ENCODE peak calls at places on chromosomes 5 and 9, in seven cellular contexts. One of them, this sample, is unnamed.

GRCh38 chr5:178590924-178591423 is 781 bp upstream of the COL23A1 start:
- DNase-seq in naive thymus-derived CD4-positive, alpha-beta T cell: no peak
- DNase-seq in A673: no peak
- DNase-seq in MM.1S: no peak
- DNase-seq in right cardiac atrium: no peak
- DNase-seq in HepG2: no peak
- DNase-seq in H1: no peak
- DNase-seq in this sample: no peak

GRCh38 chr5:66830636-66831035 is 234.4 kb downstream of the MAST4 start:
- DNase-seq in naive thymus-derived CD4-positive, alpha-beta T cell: no peak
- DNase-seq in A673: no peak
- DNase-seq in MM.1S: peak; percentile 24
- DNase-seq in right cardiac atrium: no peak
- DNase-seq in HepG2: no peak
- DNase-seq in H1: no peak
- DNase-seq in this sample: no peak

GRCh38 chr5:150155258-150156032 is at the start of gene PDGFRB:
- DNase-seq in naive thymus-derived CD4-positive, alpha-beta T cell: no peak
- DNase-seq in A673: peak; percentile 90
- DNase-seq in MM.1S: peak; percentile 24
- DNase-seq in right cardiac atrium: peak; percentile 96
- DNase-seq in HepG2: no peak
- DNase-seq in H1: no peak
- DNase-seq in this sample: no peak

GRCh38 chr5:96336351-96336985 is 96.6 kb downstream of the PCSK1 start:
- DNase-seq in naive thymus-derived CD4-positive, alpha-beta T cell: peak; percentile 72
- DNase-seq in A673: peak; percentile 84
- DNase-seq in MM.1S: peak; percentile 83
- DNase-seq in right cardiac atrium: no peak
- DNase-seq in HepG2: peak; percentile 84
- DNase-seq in H1: peak; percentile 36
- DNase-seq in this sample: peak; percentile 85

GRCh38 chr9:10055886-10056395 is 556.9 kb downstream of the PTPRD start:
- DNase-seq in naive thymus-derived CD4-positive, alpha-beta T cell: no peak
- DNase-seq in A673: no peak
- DNase-seq in MM.1S: no peak
- DNase-seq in right cardiac atrium: no peak
- DNase-seq in HepG2: no peak
- DNase-seq in H1: no peak
- DNase-seq in this sample: no peak

GRCh38 chr5:172958268-172959046 is 767 bp upstream of the RPL26L1 start:
- DNase-seq in naive thymus-derived CD4-positive, alpha-beta T cell: peak; percentile 68
- DNase-seq in A673: peak; percentile 44
- DNase-seq in MM.1S: peak; percentile 69
- DNase-seq in right cardiac atrium: peak; percentile 85
- DNase-seq in HepG2: peak; percentile 47
- DNase-seq in H1: peak; percentile 33
- DNase-seq in this sample: peak; percentile 69

GRCh38 chr9:20407013-20407412 is 215.3 kb downstream of the MLLT3 start:
- DNase-seq in naive thymus-derived CD4-positive, alpha-beta T cell: no peak
- DNase-seq in A673: no peak
- DNase-seq in MM.1S: no peak
- DNase-seq in right cardiac atrium: no peak
- DNase-seq in HepG2: no peak
- DNase-seq in H1: no peak
- DNase-seq in this sample: no peak

GRCh38 chr9:117407436-117408022 is 7.3 kb downstream of the ASTN2 start:
- DNase-seq in naive thymus-derived CD4-positive, alpha-beta T cell: no peak
- DNase-seq in A673: no peak
- DNase-seq in MM.1S: no peak
- DNase-seq in right cardiac atrium: no peak
- DNase-seq in HepG2: no peak
- DNase-seq in H1: no peak
- DNase-seq in this sample: no peak

GRCh38 chr9:134130503-134131375 is 5.1 kb upstream of the WDR5 start:
- DNase-seq in naive thymus-derived CD4-positive, alpha-beta T cell: no peak
- DNase-seq in A673: no peak
- DNase-seq in MM.1S: no peak
- DNase-seq in right cardiac atrium: peak; percentile 85
- DNase-seq in HepG2: peak; percentile 35
- DNase-seq in H1: peak; percentile 62
- DNase-seq in this sample: no peak

GRCh38 chr5:131423056-131423455 is 159.2 kb downstream of the CDC42SE2 start:
- DNase-seq in naive thymus-derived CD4-positive, alpha-beta T cell: no peak
- DNase-seq in A673: peak; percentile 44
- DNase-seq in MM.1S: no peak
- DNase-seq in right cardiac atrium: no peak
- DNase-seq in HepG2: peak; percentile 15
- DNase-seq in H1: no peak
- DNase-seq in this sample: no peak

GRCh38 chr5:176899296-176899891 is at the start of gene HK3:
- DNase-seq in naive thymus-derived CD4-positive, alpha-beta T cell: no peak
- DNase-seq in A673: no peak
- DNase-seq in MM.1S: no peak
- DNase-seq in right cardiac atrium: no peak
- DNase-seq in HepG2: no peak
- DNase-seq in H1: no peak
- DNase-seq in this sample: no peak

GRCh38 chr9:70263421-70263820 is 4.6 kb downstream of the SMC5 start:
- DNase-seq in naive thymus-derived CD4-positive, alpha-beta T cell: no peak
- DNase-seq in A673: no peak
- DNase-seq in MM.1S: no peak
- DNase-seq in right cardiac atrium: no peak
- DNase-seq in HepG2: no peak
- DNase-seq in H1: no peak
- DNase-seq in this sample: no peak

GRCh38 chr9:72363908-72364678 is 915 bp downstream of the ZFAND5 start:
- DNase-seq in naive thymus-derived CD4-positive, alpha-beta T cell: peak; percentile 76
- DNase-seq in A673: peak; percentile 58
- DNase-seq in MM.1S: peak; percentile 51
- DNase-seq in right cardiac atrium: peak; percentile 89
- DNase-seq in HepG2: peak; percentile 20
- DNase-seq in H1: no peak
- DNase-seq in this sample: peak; percentile 51

GRCh38 chr9:33718987-33719386 is 76.4 kb upstream of the PRSS3 start:
- DNase-seq in naive thymus-derived CD4-positive, alpha-beta T cell: no peak
- DNase-seq in A673: no peak
- DNase-seq in MM.1S: no peak
- DNase-seq in right cardiac atrium: peak; percentile 53
- DNase-seq in HepG2: no peak
- DNase-seq in H1: no peak
- DNase-seq in this sample: no peak

GRCh38 chr5:175778951-175779475 is 92.4 kb upstream of the CPLX2 start:
- DNase-seq in naive thymus-derived CD4-positive, alpha-beta T cell: no peak
- DNase-seq in A673: peak; percentile 36
- DNase-seq in MM.1S: no peak
- DNase-seq in right cardiac atrium: no peak
- DNase-seq in HepG2: peak; percentile 29
- DNase-seq in H1: no peak
- DNase-seq in this sample: peak; percentile 17

GRCh38 chr5:134113908-134114875 is at the start of gene TCF7:
- DNase-seq in naive thymus-derived CD4-positive, alpha-beta T cell: peak; percentile 87
- DNase-seq in A673: peak; percentile 86
- DNase-seq in MM.1S: peak; percentile 76
- DNase-seq in right cardiac atrium: peak; percentile 88
- DNase-seq in HepG2: peak; percentile 68
- DNase-seq in H1: peak; percentile 59
- DNase-seq in this sample: peak; percentile 90

GRCh38 chr9:98745470-98745869 is 36.7 kb upstream of the GABBR2 start:
- DNase-seq in naive thymus-derived CD4-positive, alpha-beta T cell: no peak
- DNase-seq in A673: no peak
- DNase-seq in MM.1S: no peak
- DNase-seq in right cardiac atrium: no peak
- DNase-seq in HepG2: no peak
- DNase-seq in H1: no peak
- DNase-seq in this sample: no peak

GRCh38 chr9:95249986-95250385 is 67.5 kb downstream of the FANCC start:
- DNase-seq in naive thymus-derived CD4-positive, alpha-beta T cell: no peak
- DNase-seq in A673: no peak
- DNase-seq in MM.1S: no peak
- DNase-seq in right cardiac atrium: no peak
- DNase-seq in HepG2: peak; percentile 65
- DNase-seq in H1: no peak
- DNase-seq in this sample: no peak

GRCh38 chr5:135120951-135121350 is 86.9 kb upstream of the PITX1 start:
- DNase-seq in naive thymus-derived CD4-positive, alpha-beta T cell: no peak
- DNase-seq in A673: no peak
- DNase-seq in MM.1S: no peak
- DNase-seq in right cardiac atrium: no peak
- DNase-seq in HepG2: no peak
- DNase-seq in H1: no peak
- DNase-seq in this sample: no peak

GRCh38 chr5:50965621-50966362 is 299.4 kb downstream of the PARP8 start:
- DNase-seq in naive thymus-derived CD4-positive, alpha-beta T cell: no peak
- DNase-seq in A673: no peak
- DNase-seq in MM.1S: no peak
- DNase-seq in right cardiac atrium: no peak
- DNase-seq in HepG2: no peak
- DNase-seq in H1: no peak
- DNase-seq in this sample: no peak

GRCh38 chr5:65506961-65507360 is 25.2 kb upstream of the ADAMTS6 start:
- DNase-seq in naive thymus-derived CD4-positive, alpha-beta T cell: no peak
- DNase-seq in A673: peak; percentile 82
- DNase-seq in MM.1S: no peak
- DNase-seq in right cardiac atrium: no peak
- DNase-seq in HepG2: no peak
- DNase-seq in H1: no peak
- DNase-seq in this sample: no peak

GRCh38 chr5:107542831-107543231 is 127.9 kb downstream of the EFNA5 start:
- DNase-seq in naive thymus-derived CD4-positive, alpha-beta T cell: no peak
- DNase-seq in A673: peak; percentile 29
- DNase-seq in MM.1S: no peak
- DNase-seq in right cardiac atrium: peak; percentile 82
- DNase-seq in HepG2: peak; percentile 2
- DNase-seq in H1: no peak
- DNase-seq in this sample: peak; percentile 55

GRCh38 chr5:15440434-15440833 is 59.5 kb upstream of the FBXL7 start:
- DNase-seq in naive thymus-derived CD4-positive, alpha-beta T cell: no peak
- DNase-seq in A673: no peak
- DNase-seq in MM.1S: no peak
- DNase-seq in right cardiac atrium: no peak
- DNase-seq in HepG2: no peak
- DNase-seq in H1: no peak
- DNase-seq in this sample: no peak

GRCh38 chr5:135832263-135832555 is 2.3 kb upstream of the SLC25A48 start:
- DNase-seq in naive thymus-derived CD4-positive, alpha-beta T cell: no peak
- DNase-seq in A673: no peak
- DNase-seq in MM.1S: no peak
- DNase-seq in right cardiac atrium: no peak
- DNase-seq in HepG2: no peak
- DNase-seq in H1: no peak
- DNase-seq in this sample: no peak

GRCh38 chr9:70130266-70130665 is 86.6 kb downstream of the MAMDC2 start:
- DNase-seq in naive thymus-derived CD4-positive, alpha-beta T cell: no peak
- DNase-seq in A673: no peak
- DNase-seq in MM.1S: no peak
- DNase-seq in right cardiac atrium: no peak
- DNase-seq in HepG2: no peak
- DNase-seq in H1: no peak
- DNase-seq in this sample: no peak

GRCh38 chr5:151470440-151470839 is 23.0 kb downstream of the SLC36A1 start:
- DNase-seq in naive thymus-derived CD4-positive, alpha-beta T cell: no peak
- DNase-seq in A673: no peak
- DNase-seq in MM.1S: no peak
- DNase-seq in right cardiac atrium: no peak
- DNase-seq in HepG2: no peak
- DNase-seq in H1: no peak
- DNase-seq in this sample: no peak

GRCh38 chr5:151469992-151470391 is 22.6 kb downstream of the SLC36A1 start:
- DNase-seq in naive thymus-derived CD4-positive, alpha-beta T cell: no peak
- DNase-seq in A673: no peak
- DNase-seq in MM.1S: no peak
- DNase-seq in right cardiac atrium: no peak
- DNase-seq in HepG2: no peak
- DNase-seq in H1: no peak
- DNase-seq in this sample: no peak

GRCh38 chr5:151465476-151465875 is 18.1 kb downstream of the SLC36A1 start:
- DNase-seq in naive thymus-derived CD4-positive, alpha-beta T cell: no peak
- DNase-seq in A673: no peak
- DNase-seq in MM.1S: no peak
- DNase-seq in right cardiac atrium: no peak
- DNase-seq in HepG2: no peak
- DNase-seq in H1: no peak
- DNase-seq in this sample: no peak

GRCh38 chr5:151469386-151469785 is 22.0 kb downstream of the SLC36A1 start:
- DNase-seq in naive thymus-derived CD4-positive, alpha-beta T cell: no peak
- DNase-seq in A673: no peak
- DNase-seq in MM.1S: no peak
- DNase-seq in right cardiac atrium: no peak
- DNase-seq in HepG2: no peak
- DNase-seq in H1: no peak
- DNase-seq in this sample: no peak

GRCh38 chr5:151467576-151467975 is 20.2 kb downstream of the SLC36A1 start:
- DNase-seq in naive thymus-derived CD4-positive, alpha-beta T cell: no peak
- DNase-seq in A673: no peak
- DNase-seq in MM.1S: no peak
- DNase-seq in right cardiac atrium: no peak
- DNase-seq in HepG2: no peak
- DNase-seq in H1: no peak
- DNase-seq in this sample: no peak
- H3K27ac ChIP-seq in naive thymus-derived CD4-positive, alpha-beta T cell: no peak overlapping the region
- H3K27ac ChIP-seq in A673: no peak overlapping the region
- H3K27ac ChIP-seq in MM.1S: no peak overlapping the region
- H3K27ac ChIP-seq in right cardiac atrium: no peak overlapping the region
- H3K27ac ChIP-seq in HepG2: no peak overlapping the region
- H3K27ac ChIP-seq in H1: no peak overlapping the region
- H3K27ac ChIP-seq in this sample: no peak overlapping the region

DNA sequence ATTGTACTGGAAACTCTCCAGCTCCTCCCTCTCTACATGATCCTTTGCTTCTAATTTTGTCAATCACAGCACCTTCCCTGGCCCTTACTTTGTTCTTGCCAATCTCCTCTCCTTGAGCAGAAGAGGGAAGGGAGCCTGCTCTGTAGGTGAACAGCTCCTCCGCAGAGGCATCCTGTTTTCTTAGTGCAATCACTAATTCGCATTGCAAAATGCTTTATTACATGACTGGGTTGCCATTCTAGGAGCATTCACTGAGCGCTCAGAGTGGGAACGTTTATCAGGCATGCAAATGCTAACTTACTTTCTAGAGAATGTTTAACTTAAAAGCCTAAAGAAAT is 416 bp upstream of the SNX18 start:
- DNase-seq in naive thymus-derived CD4-positive, alpha-beta T cell: no peak
- DNase-seq in A673: no peak
- DNase-seq in MM.1S: no peak
- DNase-seq in right cardiac atrium: no peak
- DNase-seq in HepG2: no peak
- DNase-seq in H1: no peak
- DNase-seq in this sample: no peak
- H3K27ac ChIP-seq in naive thymus-derived CD4-positive, alpha-beta T cell: no peak overlapping the region
- H3K27ac ChIP-seq in A673: peak overlapping the region; percentile 96
- H3K27ac ChIP-seq in MM.1S: no peak overlapping the region
- H3K27ac ChIP-seq in right cardiac atrium: no peak overlapping the region
- H3K27ac ChIP-seq in HepG2: no peak overlapping the region
- H3K27ac ChIP-seq in H1: no peak overlapping the region
- H3K27ac ChIP-seq in this sample: no peak overlapping the region

GRCh38 chr5:158384535-158385421 is 525.8 kb upstream of the CLINT1 start:
- DNase-seq in naive thymus-derived CD4-positive, alpha-beta T cell: no peak
- DNase-seq in A673: no peak
- DNase-seq in MM.1S: no peak
- DNase-seq in right cardiac atrium: no peak
- DNase-seq in HepG2: no peak
- DNase-seq in H1: no peak
- DNase-seq in this sample: no peak
- H3K27ac ChIP-seq in naive thymus-derived CD4-positive, alpha-beta T cell: no peak overlapping the region
- H3K27ac ChIP-seq in A673: no peak overlapping the region
- H3K27ac ChIP-seq in MM.1S: no peak overlapping the region
- H3K27ac ChIP-seq in right cardiac atrium: no peak overlapping the region
- H3K27ac ChIP-seq in HepG2: no peak overlapping the region
- H3K27ac ChIP-seq in H1: no peak overlapping the region
- H3K27ac ChIP-seq in this sample: no peak overlapping the region

GRCh38 chr5:148343049-148343413 is 7.7 kb downstream of the SPINK9 start:
- DNase-seq in naive thymus-derived CD4-positive, alpha-beta T cell: no peak
- DNase-seq in A673: no peak
- DNase-seq in MM.1S: no peak
- DNase-seq in right cardiac atrium: no peak
- DNase-seq in HepG2: no peak
- DNase-seq in H1: no peak
- DNase-seq in this sample: peak; percentile 11
- H3K27ac ChIP-seq in naive thymus-derived CD4-positive, alpha-beta T cell: no peak overlapping the region
- H3K27ac ChIP-seq in A673: no peak overlapping the region
- H3K27ac ChIP-seq in MM.1S: no peak overlapping the region
- H3K27ac ChIP-seq in right cardiac atrium: no peak overlapping the region
- H3K27ac ChIP-seq in HepG2: no peak overlapping the region
- H3K27ac ChIP-seq in H1: no peak overlapping the region
- H3K27ac ChIP-seq in this sample: no peak overlapping the region

This sample was measured in small intestine.